ENCODE peak calls at places on chromosomes 7 and 10, in nine cellular contexts. E is heart left ventricle, C is K562, O is tibial nerve, X is HepG2, S is stomach, A is A549, N is uterus, I is IMR-90. F is an unnamed sample.
A peak's percentile ranks its signal among the peaks of the same experiment; 100 is the strongest.

GRCh38 chr10:14056545-14057332 is 274.0 kb downstream of the FRMD4A start:
- DNase-seq in A (no peak), E (no peak), N (no peak), C (no peak), I (peak; percentile 97), O (no peak), S (no peak), X (no peak), F (no peak)

GRCh38 chr10:125093199-125093841 is 67.0 kb downstream of the CTBP2 start:
- DNase-seq in S (peak; percentile 32), A (no peak), E (peak; percentile 61), I (peak; percentile 73), N (peak; percentile 71), O (peak; percentile 52), X (no peak), C (no peak), F (peak; percentile 50)

GRCh38 chr10:43355749-43356371 is 15.6 kb upstream of the FXYD4 start:
- DNase-seq in S (no peak), I (no peak), E (no peak), X (peak; percentile 25), C (no peak), A (no peak), N (no peak), O (no peak), F (no peak)

GRCh38 chr7:139620676-139621344 is 97.3 kb downstream of the CLEC2L start:
- DNase-seq in I (peak; percentile 21), N (peak; percentile 37), O (peak; percentile 15), S (peak; percentile 44), E (no peak), X (peak; percentile 28), C (peak; percentile 91), A (peak; percentile 65), F (peak; percentile 41)

GRCh38 chr10:129621694-129622093 is 154.7 kb downstream of the MGMT start:
- DNase-seq in N (no peak), S (no peak), I (peak; percentile 27), A (no peak), E (no peak), C (no peak), X (no peak), O (no peak), F (no peak)

GRCh38 chr10:43671659-43672555 is 23.2 kb upstream of the ZNF32 start:
- DNase-seq in C (peak; percentile 86), S (peak; percentile 60), N (peak; percentile 47), A (peak; percentile 80), E (peak; percentile 64), X (peak; percentile 69), O (peak; percentile 95), I (peak; percentile 75), F (peak; percentile 56)

GRCh38 chr10:91551856-91552255 is 81.0 kb downstream of the PPP1R3C start:
- DNase-seq in C (peak; percentile 33), S (peak; percentile 38), A (peak; percentile 35), N (peak; percentile 57), O (no peak), E (peak; percentile 66), X (peak; percentile 50), I (peak; percentile 80), F (peak; percentile 15)

GRCh38 chr7:40502359-40502758 is 367.6 kb downstream of the SUGCT start:
- DNase-seq in N (no peak), S (no peak), I (no peak), X (no peak), E (no peak), A (no peak), C (no peak), O (no peak), F (no peak)

GRCh38 chr7:17963281-17963680 is 23.0 kb upstream of the SNX13 start:
- DNase-seq in I (peak; percentile 64), A (no peak), X (peak; percentile 9), N (no peak), S (no peak), C (no peak), E (no peak), O (no peak), F (no peak)

GRCh38 chr10:5855979-5856700 is 33.6 kb downstream of the ANKRD16 start:
- DNase-seq in X (peak; percentile 35), N (no peak), O (no peak), E (no peak), S (no peak), C (no peak), I (no peak), A (no peak), F (no peak)

GRCh38 chr7:134515569-134516468 is 11.5 kb upstream of the AKR1B10 start:
- DNase-seq in A (peak; percentile 81), N (no peak), X (no peak), I (peak; percentile 93), O (no peak), C (no peak), E (no peak), S (no peak), F (no peak)

GRCh38 chr10:114043532-114044250 is at the start of gene ADRB1:
- DNase-seq in S (peak; percentile 87), X (peak; percentile 28), I (peak; percentile 5), O (peak; percentile 52), A (peak; percentile 86), E (peak; percentile 92), C (peak; percentile 32), N (peak; percentile 27), F (peak; percentile 88)
- TF ChIP-seq POLR2A in S (no peak), X (no peak), I (no peak), O (no peak), A (peak; percentile 55), E (peak; percentile 89), C (no peak), N (no peak), F (peak; percentile 30)

DNA sequence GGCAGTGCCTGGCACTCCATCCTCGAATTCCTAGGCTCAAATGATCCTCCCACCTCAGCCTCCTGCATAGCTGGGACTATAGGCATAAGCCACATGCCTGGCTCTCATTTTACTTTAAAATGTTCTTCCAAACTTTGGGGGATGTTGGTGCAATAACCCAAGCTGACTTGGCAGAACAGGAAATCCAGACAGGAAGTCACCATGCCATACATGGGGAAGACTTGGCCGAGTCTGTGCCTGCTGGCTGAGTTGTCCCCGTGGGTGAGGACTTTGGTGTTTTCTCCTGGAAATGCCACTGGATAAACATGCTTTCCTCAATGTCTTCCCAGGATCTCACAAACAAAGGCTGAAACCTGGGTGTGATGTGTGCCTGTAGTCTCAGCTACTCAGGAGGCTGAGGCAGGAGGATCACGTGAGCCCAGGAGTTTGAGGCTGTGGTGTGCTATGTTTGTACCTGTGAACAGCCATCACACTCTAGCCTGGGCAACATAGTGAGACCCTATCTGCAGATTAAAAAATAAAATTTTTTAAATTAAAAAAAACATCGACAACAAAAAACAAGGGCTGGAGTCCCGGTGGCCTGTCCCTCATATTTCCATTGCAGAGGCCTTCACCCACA is 19.8 kb downstream of the HKDC1 start:
- DNase-seq in E (no peak), S (no peak), X (no peak), O (no peak), N (no peak), I (no peak), A (no peak), C (no peak), F (no peak)
- H3K4me3 ChIP-seq in E (no peak overlapping the region), S (no peak overlapping the region), X (no peak overlapping the region), O (no peak overlapping the region), N (no peak overlapping the region), I (no peak overlapping the region), A (no peak overlapping the region), C (no peak overlapping the region), F (no peak overlapping the region)

GRCh38 chr10:30433779-30434272 is at the start of gene MAP3K8:
- DNase-seq in N (peak; percentile 89), X (peak; percentile 89), I (peak; percentile 86), S (peak; percentile 90), E (peak; percentile 93), C (peak; percentile 68), A (peak; percentile 83), O (peak; percentile 85), F (peak; percentile 95)

GRCh38 chr10:30433286-30433778 is 652 bp upstream of the MAP3K8 start:
- DNase-seq in E (peak; percentile 79), S (peak; percentile 80), O (peak; percentile 84), I (peak; percentile 67), A (peak; percentile 59), N (peak; percentile 80), C (peak; percentile 25), X (peak; percentile 77), F (peak; percentile 84)

GRCh38 chr10:30435068-30435422 is 1.1 kb downstream of the MAP3K8 start:
- DNase-seq in I (peak; percentile 52), S (peak; percentile 39), X (no peak), E (peak; percentile 38), N (peak; percentile 55), O (peak; percentile 69), A (no peak), C (no peak), F (peak; percentile 51)

GRCh38 chr10:30432631-30433285 is 1.2 kb upstream of the MAP3K8 start:
- DNase-seq in X (no peak), I (no peak), O (peak; percentile 53), N (peak; percentile 48), E (peak; percentile 25), A (peak; percentile 55), S (no peak), C (peak; percentile 32), F (peak; percentile 65)

DNA sequence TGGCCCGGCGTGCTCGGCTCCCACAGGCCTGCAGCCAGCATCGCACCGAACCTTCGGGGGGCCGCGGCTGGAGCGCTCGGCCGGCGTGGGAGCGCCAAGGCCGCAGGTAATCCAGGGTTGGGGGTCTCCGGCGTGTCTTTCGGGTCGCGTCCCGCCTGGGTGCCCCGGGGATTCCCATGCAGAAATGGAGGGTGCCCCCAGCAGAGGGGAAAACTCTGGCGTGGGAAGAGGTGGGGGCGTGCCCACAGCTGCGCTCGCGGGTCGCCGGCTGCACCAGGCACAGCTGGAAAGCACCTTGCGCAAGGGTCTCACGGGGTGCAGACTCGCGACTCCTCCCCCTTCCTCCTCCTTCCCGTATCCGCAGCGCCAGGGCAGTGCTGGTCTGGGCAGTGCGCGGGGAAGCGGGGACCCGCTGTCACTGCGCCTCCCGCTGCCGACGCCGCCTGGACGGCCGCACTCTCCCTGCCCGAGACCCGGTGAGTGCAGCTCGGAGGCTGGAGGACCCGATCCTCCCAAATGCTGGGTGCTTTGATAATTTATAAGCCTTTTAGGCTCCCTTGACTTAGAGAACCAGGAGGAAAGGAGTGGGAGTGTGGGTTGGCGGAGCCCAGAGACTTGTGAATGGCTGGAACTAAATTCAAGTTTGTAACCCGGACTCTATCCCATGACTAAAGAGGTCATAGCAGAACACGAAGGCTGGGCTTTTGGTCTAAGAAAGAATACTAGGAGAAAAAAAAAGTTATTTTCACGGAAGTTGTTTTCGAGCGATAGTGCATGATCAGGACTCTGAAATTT is 486 bp downstream of the MAP3K8 start:
- DNase-seq in N (peak; percentile 88), C (peak; percentile 69), I (peak; percentile 74), S (peak; percentile 82), X (peak; percentile 83), O (peak; percentile 93), E (peak; percentile 86), A (peak; percentile 81), F (peak; percentile 89)
- TF ChIP-seq POLR2A in N (peak; percentile 83), C (peak; percentile 67), I (no peak), S (no peak), X (peak; percentile 89), O (peak; percentile 91), E (peak; percentile 80), A (peak; percentile 76), F (peak; percentile 90)

DNA sequence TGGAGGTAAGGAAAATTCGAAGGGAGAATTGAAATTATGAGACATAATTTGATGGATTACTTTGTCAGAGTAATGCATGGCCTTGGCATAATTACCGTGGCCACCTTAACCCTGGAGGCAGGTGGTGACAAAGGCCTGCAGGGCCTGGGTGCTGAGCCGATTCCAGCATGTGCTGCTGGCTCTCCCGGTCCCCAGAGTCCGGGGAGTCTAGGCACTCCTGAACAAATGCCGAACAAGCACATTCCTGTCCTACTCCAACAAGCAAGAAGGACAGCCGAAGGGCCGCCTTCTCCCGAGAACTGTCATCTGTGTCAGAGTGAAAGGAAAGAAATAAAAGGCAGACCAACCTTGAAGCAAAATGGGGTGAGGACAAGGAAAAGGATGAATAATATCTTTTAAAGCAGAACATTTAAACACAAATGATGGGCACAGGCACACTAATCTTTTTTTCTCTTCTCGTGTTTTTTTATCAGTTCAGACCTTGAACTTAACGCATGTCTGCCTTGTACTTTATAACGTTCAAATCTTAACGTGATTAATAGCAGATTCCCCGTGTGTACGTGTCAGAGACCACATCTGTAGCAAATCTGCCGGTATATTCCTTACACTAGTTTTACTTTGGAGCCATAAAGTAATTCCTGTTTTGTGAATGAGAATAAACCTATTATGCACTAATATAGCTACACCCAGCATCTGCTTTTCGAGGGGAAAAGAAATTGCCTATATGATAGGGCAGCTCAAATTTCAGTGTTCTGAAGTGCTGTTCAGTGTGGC is 166.2 kb upstream of the TCF7L2 start:
- DNase-seq in N (no peak), E (no peak), O (no peak), S (no peak), X (no peak), C (no peak), A (no peak), I (no peak), F (peak; percentile 85)
- H3K4me3 ChIP-seq in N (no peak overlapping the region), E (no peak overlapping the region), O (no peak overlapping the region), S (no peak overlapping the region), X (no peak overlapping the region), C (no peak overlapping the region), A (no peak overlapping the region), I (no peak overlapping the region), F (no peak overlapping the region)